ENCODE peak calls at places on chromosomes 1 and 21, in four cellular contexts. Y, C, N and S are unnamed samples.

GRCh38 chr1:41880261-41880660 is 38.5 kb downstream of the HIVEP3 start:
- DNase-seq in Y (no peak), C (no peak), N (no peak), S (no peak)

GRCh38 chr1:11245248-11245647 is 17.1 kb downstream of the MTOR start:
- DNase-seq in Y (no peak), C (no peak), N (peak), S (no peak)

GRCh38 chr1:226732856-226733291 is 6.2 kb downstream of the ITPKB start:
- DNase-seq in Y (peak), C (no peak), N (peak), S (no peak)

GRCh38 chr1:109928591-109929111 is 18.0 kb downstream of the CSF1 start:
- DNase-seq in Y (no peak), C (no peak), N (no peak), S (no peak)

GRCh38 chr1:214234635-214235025 is 46.3 kb upstream of the SMYD2 start:
- DNase-seq in Y (no peak), C (no peak), N (no peak), S (no peak)

GRCh38 chr1:201954263-201955008 is 867 bp upstream of the TIMM17A start:
- DNase-seq in Y (no peak), C (peak), N (no peak), S (no peak)

GRCh38 chr21:15005391-15005790 is 59.4 kb downstream of the NRIP1 start:
- DNase-seq in Y (peak), C (peak), N (no peak), S (peak)

GRCh38 chr1:194194724-194195123 is 1008.3 kb upstream of the B3GALT2 start:
- DNase-seq in Y (no peak), C (no peak), N (no peak), S (no peak)

GRCh38 chr1:107831921-107832320 is 133.1 kb downstream of the VAV3 start:
- DNase-seq in Y (no peak), C (no peak), N (no peak), S (no peak)

GRCh38 chr1:28456078-28456477 is 49.8 kb upstream of the RCC1 start:
- DNase-seq in Y (no peak), C (no peak), N (no peak), S (no peak)

GRCh38 chr1:42081475-42081874 is 71.7 kb upstream of the GUCA2B start:
- DNase-seq in Y (no peak), C (no peak), N (no peak), S (no peak)

GRCh38 chr1:96804649-96805048 is 83.1 kb downstream of the PTBP2 start:
- DNase-seq in Y (no peak), C (no peak), N (no peak), S (no peak)

GRCh38 chr1:18278953-18279712 is 171.5 kb downstream of the IGSF21 start:
- DNase-seq in Y (no peak), C (peak), N (no peak), S (no peak)

GRCh38 chr1:9542425-9542824 is 3.2 kb downstream of the SLC25A33 start:
- DNase-seq in Y (no peak), C (no peak), N (no peak), S (no peak)

GRCh38 chr1:223811634-223812101 is 34.1 kb downstream of the TP53BP2 start:
- DNase-seq in Y (no peak), C (no peak), N (peak), S (no peak)

GRCh38 chr1:100009458-100009857 is 39.7 kb downstream of the SLC35A3 start:
- DNase-seq in Y (no peak), C (no peak), N (no peak), S (no peak)

GRCh38 chr1:21280482-21280881 is 9.8 kb downstream of the ECE1 start:
- DNase-seq in Y (no peak), C (no peak), N (no peak), S (no peak)

GRCh38 chr1:41357451-41358151 is 3.6 kb upstream of the FOXO6 start:
- DNase-seq in Y (peak), C (peak), N (no peak), S (no peak)

GRCh38 chr1:150444232-150444631 is 43.0 kb upstream of the TARS2 start:
- DNase-seq in Y (no peak), C (no peak), N (no peak), S (no peak)

GRCh38 chr1:244394346-244394745 is 57.4 kb downstream of the ADSS2 start:
- DNase-seq in Y (no peak), C (no peak), N (no peak), S (no peak)

GRCh38 chr1:2429780-2430591 is 17.6 kb upstream of the PEX10 start:
- DNase-seq in Y (no peak), C (peak), N (no peak), S (no peak)

GRCh38 chr1:180530501-180530900 is 28.1 kb upstream of the ACBD6 start:
- DNase-seq in Y (no peak), C (no peak), N (no peak), S (no peak)

GRCh38 chr1:52423771-52424170 is 19.4 kb downstream of the PRPF38A start:
- DNase-seq in Y (no peak), C (no peak), N (no peak), S (no peak)

GRCh38 chr1:60596791-60597748 is 485.3 kb upstream of the NFIA start:
- DNase-seq in Y (no peak), C (no peak), N (no peak), S (no peak)
- TF ChIP-seq CTCF in Y (no peak), C (no peak), N (no peak), S (no peak)

DNA sequence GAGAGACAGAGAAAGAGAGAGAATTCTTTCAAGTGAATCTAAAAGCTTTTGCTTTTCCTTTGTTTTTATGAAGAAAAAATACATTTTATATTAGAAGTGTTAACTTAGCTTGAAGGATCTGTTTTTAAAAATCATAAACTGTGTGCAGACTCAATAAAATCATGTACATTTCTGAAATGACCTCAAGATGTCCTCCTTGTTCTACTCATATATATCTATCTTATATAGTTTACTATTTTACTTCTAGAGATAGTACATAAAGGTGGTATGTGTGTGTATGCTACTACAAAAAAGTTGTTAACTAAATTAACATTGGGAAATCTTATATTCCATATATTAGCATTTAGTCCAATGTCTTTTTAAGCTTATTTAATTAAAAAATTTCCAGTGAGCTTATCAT is 117.6 kb downstream of the PTPRC start:
- DNase-seq in Y (no peak), C (no peak), N (peak), S (no peak)
- TF ChIP-seq CTCF in Y (peak), C (no peak), N (peak), S (peak)

GRCh38 chr21:41168391-41169257 is 664 bp downstream of the BACE2 start:
- DNase-seq in Y (peak), C (peak), N (peak), S (peak)

GRCh38 chr21:41169258-41169576 is 1.3 kb downstream of the BACE2 start:
- DNase-seq in Y (no peak), C (no peak), N (no peak), S (no peak)

GRCh38 chr21:41169701-41170100 is 1.7 kb downstream of the BACE2 start:
- DNase-seq in Y (no peak), C (no peak), N (no peak), S (no peak)

GRCh38 chr21:41166947-41167346 is 1.0 kb upstream of the BACE2 start:
- DNase-seq in Y (no peak), C (no peak), N (no peak), S (no peak)

DNA sequence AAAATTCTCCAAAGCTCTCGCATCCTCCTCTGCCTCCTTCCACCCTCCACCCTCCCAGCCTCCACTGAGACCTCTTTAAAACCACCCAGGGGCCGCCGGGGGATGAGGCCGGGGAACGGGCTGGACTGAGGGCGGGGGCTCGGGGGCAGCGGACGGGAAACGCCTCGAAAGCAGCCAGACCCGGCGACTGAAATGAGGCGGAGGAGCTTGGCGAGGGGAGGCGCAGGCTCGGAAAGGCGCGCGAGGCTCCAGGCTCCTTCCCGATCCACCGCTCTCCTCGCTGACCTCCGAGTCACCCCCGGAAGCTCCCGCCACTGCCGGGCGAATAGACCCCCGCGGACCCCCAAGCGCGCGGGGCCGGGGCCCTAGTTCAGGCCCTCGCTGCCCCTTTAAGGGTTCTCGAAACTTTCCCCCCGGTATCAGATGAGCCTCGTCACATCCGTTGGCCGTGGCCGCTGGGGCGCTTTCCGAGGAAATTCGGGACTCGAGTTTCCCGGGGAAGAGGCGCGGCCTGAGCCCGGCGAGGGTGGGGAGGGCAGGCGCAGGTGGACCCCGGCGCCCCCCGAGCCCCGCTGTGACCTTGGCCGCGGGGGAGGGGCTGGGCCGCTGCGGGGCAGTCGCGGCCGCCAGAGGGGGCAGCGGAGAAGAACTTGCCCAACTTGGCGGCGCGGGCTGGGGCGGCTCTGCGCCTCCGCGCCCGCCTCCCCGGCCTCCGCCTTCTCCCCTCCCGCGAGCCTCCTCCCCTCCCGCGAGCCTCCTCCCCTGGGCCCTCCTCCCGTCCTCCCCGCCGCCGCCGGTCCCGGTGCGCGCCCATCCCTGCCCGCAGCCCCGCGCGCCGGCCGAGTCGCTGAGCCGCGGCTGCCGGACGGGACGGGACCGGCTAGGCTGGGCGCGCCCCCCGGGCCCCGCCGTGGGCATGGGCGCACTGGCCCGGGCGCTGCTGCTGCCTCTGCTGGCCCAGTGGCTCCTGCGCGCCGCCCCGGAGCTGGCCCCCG is at the start of gene BACE2:
- DNase-seq in Y (peak), C (peak), N (peak), S (peak)
- TF ChIP-seq CTCF in Y (peak), C (no peak), N (peak), S (peak)

GRCh38 chr1:74775735-74776134 is 42.8 kb downstream of the TYW3 start:
- DNase-seq in Y (no peak), C (no peak), N (no peak), S (no peak)

GRCh38 chr1:74772945-74773344 is 40.0 kb downstream of the TYW3 start:
- DNase-seq in Y (no peak), C (no peak), N (no peak), S (no peak)

GRCh38 chr1:74767490-74767889 is 34.5 kb downstream of the TYW3 start:
- DNase-seq in Y (peak), C (peak), N (no peak), S (no peak)

GRCh38 chr1:74773540-74773939 is 40.6 kb downstream of the TYW3 start:
- DNase-seq in Y (no peak), C (no peak), N (no peak), S (no peak)

DNA sequence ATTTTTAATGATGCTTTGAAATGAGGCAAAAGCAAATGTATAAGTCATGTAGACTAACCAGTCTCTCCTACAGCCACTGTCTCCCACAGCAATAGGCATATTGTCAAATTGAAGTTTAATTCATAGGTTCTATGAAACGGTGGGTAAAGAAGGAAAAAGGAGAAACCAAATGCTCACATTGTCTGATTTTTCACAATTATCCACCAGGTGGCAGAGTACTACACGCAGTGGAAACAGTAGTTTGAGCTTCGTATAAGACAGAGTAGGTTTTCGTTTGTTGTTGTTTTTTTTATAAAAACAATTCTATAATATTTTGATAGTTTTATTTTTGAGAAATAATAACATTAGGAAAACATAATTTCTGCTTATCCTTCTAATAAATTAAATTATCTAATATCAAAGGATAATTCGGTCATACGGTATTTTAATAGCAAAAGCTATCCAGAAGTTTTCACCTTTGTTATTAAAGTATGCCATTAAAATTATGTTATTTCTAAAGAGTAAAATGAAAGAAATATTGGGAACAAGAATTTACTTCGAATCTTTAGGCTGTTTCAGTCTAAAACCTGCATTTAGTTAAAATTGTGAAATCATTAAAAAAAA is 39.1 kb downstream of the TYW3 start:
- DNase-seq in Y (peak), C (no peak), N (peak), S (peak)
- TF ChIP-seq CTCF in Y (peak), C (peak), N (peak), S (peak)

GRCh38 chr21:38384246-38384576 is 114.1 kb downstream of the ERG start:
- DNase-seq in Y (no peak), C (no peak), N (no peak), S (no peak)
- TF ChIP-seq CTCF in Y (no peak), C (no peak), N (no peak), S (no peak)

GRCh38 chr1:230104395-230105244 is 37.6 kb downstream of the GALNT2 start:
- DNase-seq in Y (peak), C (no peak), N (peak), S (no peak)
- TF ChIP-seq CTCF in Y (no peak), C (no peak), N (no peak), S (no peak)